ENCODE peak calls at places on chromosomes 3 and 15, in five cellular contexts. A is skeletal muscle cell, N is neural progenitor cell, X is posterior vena cava, I is GM03348. E is an unnamed sample.

GRCh38 chr3:128523591-128523990 is 30.6 kb upstream of the GATA2 start:
- DNase-seq in X (no peak), I (no peak), N (no peak), A (no peak), E (no peak)

GRCh38 chr15:40064231-40064894 is 25.4 kb upstream of the SRP14 start:
- DNase-seq in A (peak), I (peak), X (peak), N (no peak), E (no peak)

GRCh38 chr3:185317674-185318073 is 45.3 kb upstream of the MAP3K13 start:
- DNase-seq in I (no peak), X (no peak), N (no peak), A (no peak), E (no peak)

GRCh38 chr3:129377615-129378014 is 50.8 kb downstream of the EFCAB12 start:
- DNase-seq in A (no peak), I (no peak), N (no peak), X (no peak), E (no peak)

GRCh38 chr3:195553268-195553667 is 10.1 kb upstream of the PPP1R2 start:
- DNase-seq in A (no peak), I (no peak), X (no peak), N (no peak), E (no peak)

GRCh38 chr3:171753025-171753472 is 57.2 kb downstream of the PLD1 start:
- DNase-seq in I (no peak), N (no peak), X (no peak), A (no peak), E (no peak)

GRCh38 chr3:174216948-174217718 is 642.0 kb upstream of the NAALADL2 start:
- DNase-seq in X (no peak), I (no peak), N (no peak), A (no peak), E (no peak)

GRCh38 chr3:133670525-133670995 is 8.8 kb upstream of the TOPBP1 start:
- DNase-seq in N (no peak), A (no peak), I (no peak), X (no peak), E (no peak)

GRCh38 chr3:63128380-63128779 is 149.7 kb upstream of the SYNPR start:
- DNase-seq in N (no peak), X (no peak), A (no peak), I (no peak), E (no peak)

E was measured in left kidney.